ENCODE peak calls at places on chromosomes 5 and 9, in five cellular contexts. One of them, this sample, is unnamed.
A peak's percentile ranks its signal among the peaks of the same experiment; 100 is the strongest.

GRCh38 chr9:24614070-24614469 is 68.4 kb upstream of the IZUMO3 start:
- DNase-seq in MM.1S: peak; percentile 21
- DNase-seq in SJSA1: no peak
- DNase-seq in CD8-positive, alpha-beta memory T cell: no peak
- DNase-seq in cardiac muscle cell: no peak
- DNase-seq in this sample: no peak

GRCh38 chr9:95458666-95459065 is 58.1 kb downstream of the PTCH1 start:
- DNase-seq in MM.1S: no peak
- DNase-seq in SJSA1: peak; percentile 46
- DNase-seq in CD8-positive, alpha-beta memory T cell: no peak
- DNase-seq in cardiac muscle cell: no peak
- DNase-seq in this sample: no peak

GRCh38 chr5:10545084-10545483 is 18.8 kb upstream of the ANKRD33B start:
- DNase-seq in MM.1S: no peak
- DNase-seq in SJSA1: no peak
- DNase-seq in CD8-positive, alpha-beta memory T cell: no peak
- DNase-seq in cardiac muscle cell: no peak
- DNase-seq in this sample: no peak

GRCh38 chr9:127724012-127724411 is 8.1 kb downstream of the TTC16 start:
- DNase-seq in MM.1S: no peak
- DNase-seq in SJSA1: no peak
- DNase-seq in CD8-positive, alpha-beta memory T cell: no peak
- DNase-seq in cardiac muscle cell: no peak
- DNase-seq in this sample: no peak

GRCh38 chr5:179346401-179346800 is 1.1 kb upstream of the ADAMTS2 start:
- DNase-seq in MM.1S: no peak
- DNase-seq in SJSA1: no peak
- DNase-seq in CD8-positive, alpha-beta memory T cell: no peak
- DNase-seq in cardiac muscle cell: peak; percentile 28
- DNase-seq in this sample: no peak

GRCh38 chr5:133744030-133744645 is 131.8 kb upstream of the FSTL4 start:
- DNase-seq in MM.1S: no peak
- DNase-seq in SJSA1: no peak
- DNase-seq in CD8-positive, alpha-beta memory T cell: no peak
- DNase-seq in cardiac muscle cell: no peak
- DNase-seq in this sample: no peak

GRCh38 chr9:98832768-98833089 is 25.3 kb downstream of the GALNT12 start:
- DNase-seq in MM.1S: no peak
- DNase-seq in SJSA1: no peak
- DNase-seq in CD8-positive, alpha-beta memory T cell: no peak
- DNase-seq in cardiac muscle cell: no peak
- DNase-seq in this sample: no peak

GRCh38 chr5:761206-761771 is 23.2 kb downstream of the ZDHHC11B start:
- DNase-seq in MM.1S: no peak
- DNase-seq in SJSA1: no peak
- DNase-seq in CD8-positive, alpha-beta memory T cell: no peak
- DNase-seq in cardiac muscle cell: no peak
- DNase-seq in this sample: no peak

GRCh38 chr9:123929177-123929869 is 603 bp downstream of the DENND1A start:
- DNase-seq in MM.1S: peak; percentile 19
- DNase-seq in SJSA1: no peak
- DNase-seq in CD8-positive, alpha-beta memory T cell: peak; percentile 8
- DNase-seq in cardiac muscle cell: no peak
- DNase-seq in this sample: peak; percentile 3

GRCh38 chr9:89609426-89610006 is 4.7 kb downstream of the GADD45G start:
- DNase-seq in MM.1S: no peak
- DNase-seq in SJSA1: no peak
- DNase-seq in CD8-positive, alpha-beta memory T cell: no peak
- DNase-seq in cardiac muscle cell: no peak
- DNase-seq in this sample: no peak
- H3K27me3 ChIP-seq in MM.1S: peaks cover 27% of the 10 kb centered on the region
- H3K27me3 ChIP-seq in SJSA1: peaks cover 6% of the 10 kb centered on the region
- H3K27me3 ChIP-seq in CD8-positive, alpha-beta memory T cell: no peaks in the 10 kb centered on the region
- H3K27me3 ChIP-seq in cardiac muscle cell: no peaks in the 10 kb centered on the region
- H3K27me3 ChIP-seq in this sample: no peaks in the 10 kb centered on the region

GRCh38 chr5:159182691-159183090 is 26.7 kb downstream of the RNF145 start:
- DNase-seq in MM.1S: no peak
- DNase-seq in SJSA1: peak; percentile 93
- DNase-seq in CD8-positive, alpha-beta memory T cell: no peak
- DNase-seq in cardiac muscle cell: peak; percentile 76
- DNase-seq in this sample: no peak
- H3K4me1 ChIP-seq in MM.1S: no peaks in the 10 kb centered on the region
- H3K4me1 ChIP-seq in SJSA1: peaks cover 93% of the 10 kb centered on the region
- H3K4me1 ChIP-seq in CD8-positive, alpha-beta memory T cell: peaks cover 28% of the 10 kb centered on the region
- H3K4me1 ChIP-seq in cardiac muscle cell: no peaks in the 10 kb centered on the region
- H3K4me1 ChIP-seq in this sample: peaks cover 56% of the 10 kb centered on the region

DNA sequence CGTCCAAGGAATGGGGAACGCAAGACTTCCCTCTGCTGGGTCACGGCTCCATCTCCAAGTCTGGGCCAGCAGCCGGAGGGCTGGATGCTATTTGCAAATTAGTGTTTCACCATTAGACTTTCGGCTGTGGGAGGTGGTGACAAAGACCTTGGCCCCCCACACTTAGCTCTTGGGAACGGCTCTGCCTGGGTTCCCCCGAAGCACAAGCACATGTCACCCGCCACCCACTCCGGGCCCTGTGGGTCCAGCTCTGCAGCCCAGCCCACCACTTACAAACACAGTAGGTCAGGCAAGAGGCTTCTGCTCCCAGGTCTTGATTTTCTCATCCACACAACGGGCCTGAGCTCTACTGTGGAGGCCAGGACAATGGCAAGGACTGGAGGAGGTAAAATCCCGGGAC is 25.8 kb upstream of the TMEM250 start:
- DNase-seq in MM.1S: no peak
- DNase-seq in SJSA1: no peak
- DNase-seq in CD8-positive, alpha-beta memory T cell: no peak
- DNase-seq in cardiac muscle cell: no peak
- DNase-seq in this sample: no peak
- H3K27me3 ChIP-seq in MM.1S: peaks cover 96% of the 10 kb centered on the region
- H3K27me3 ChIP-seq in SJSA1: peaks cover 35% of the 10 kb centered on the region
- H3K27me3 ChIP-seq in CD8-positive, alpha-beta memory T cell: peaks cover 8% of the 10 kb centered on the region
- H3K27me3 ChIP-seq in cardiac muscle cell: no peaks in the 10 kb centered on the region
- H3K27me3 ChIP-seq in this sample: no peaks in the 10 kb centered on the region

DNA sequence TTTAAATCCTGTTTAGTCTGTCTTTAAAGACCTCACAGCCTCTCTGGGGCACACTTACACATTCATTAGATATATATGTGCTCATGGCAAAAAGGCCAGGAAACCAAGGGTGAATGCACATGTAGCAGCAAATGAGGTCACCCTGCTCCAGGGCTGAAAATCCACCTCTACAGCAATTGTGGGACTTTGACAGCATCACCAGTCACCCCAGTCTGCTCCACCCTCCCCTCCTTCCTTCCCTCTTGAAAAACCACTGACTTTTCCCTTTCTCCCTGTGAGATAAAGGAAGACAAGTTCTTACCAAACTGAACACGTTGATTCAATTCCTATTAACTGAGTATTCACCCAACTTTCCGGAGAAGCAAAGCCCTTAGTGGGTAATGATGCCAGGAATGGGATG is 15.2 kb upstream of the SH3RF2 start:
- DNase-seq in MM.1S: no peak
- DNase-seq in SJSA1: no peak
- DNase-seq in CD8-positive, alpha-beta memory T cell: no peak
- DNase-seq in cardiac muscle cell: no peak
- DNase-seq in this sample: no peak
- H3K4me1 ChIP-seq in MM.1S: no peaks in the 10 kb centered on the region
- H3K4me1 ChIP-seq in SJSA1: peaks cover 33% of the 10 kb centered on the region
- H3K4me1 ChIP-seq in CD8-positive, alpha-beta memory T cell: no peaks in the 10 kb centered on the region
- H3K4me1 ChIP-seq in cardiac muscle cell: peaks cover 22% of the 10 kb centered on the region
- H3K4me1 ChIP-seq in this sample: no peaks in the 10 kb centered on the region

GRCh38 chr9:21991039-21991959 is 2.9 kb downstream of the CDKN2A start:
- DNase-seq in MM.1S: no peak
- DNase-seq in SJSA1: peak; percentile 65
- DNase-seq in CD8-positive, alpha-beta memory T cell: no peak
- DNase-seq in cardiac muscle cell: no peak
- DNase-seq in this sample: no peak
- H3K27me3 ChIP-seq in MM.1S: no peaks in the 10 kb centered on the region
- H3K27me3 ChIP-seq in SJSA1: no peaks in the 10 kb centered on the region
- H3K27me3 ChIP-seq in CD8-positive, alpha-beta memory T cell: peaks cover 4% of the 10 kb centered on the region
- H3K27me3 ChIP-seq in cardiac muscle cell: peaks cover 100% of the 10 kb centered on the region
- H3K27me3 ChIP-seq in this sample: peaks cover 4% of the 10 kb centered on the region

DNA sequence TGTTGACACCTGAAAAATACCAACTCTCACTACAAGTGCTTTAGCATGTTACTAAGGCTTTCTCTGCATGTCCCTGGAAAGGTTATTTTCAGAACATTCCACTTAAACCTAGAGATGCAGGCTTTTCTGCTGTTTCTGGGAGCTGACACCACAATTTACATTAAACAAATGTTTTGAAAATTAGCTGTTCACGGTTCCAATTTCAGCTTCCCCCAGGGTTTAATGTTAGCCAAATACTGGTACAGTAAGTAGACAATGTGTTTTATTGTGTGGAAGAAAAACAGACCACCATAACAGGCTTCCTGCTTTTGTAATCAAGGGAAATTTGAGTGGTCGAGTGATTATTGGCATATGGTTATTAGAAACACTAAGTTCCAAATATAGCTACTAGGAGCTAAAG is 32.0 kb downstream of the MACROH2A1 start:
- DNase-seq in MM.1S: no peak
- DNase-seq in SJSA1: peak; percentile 15
- DNase-seq in CD8-positive, alpha-beta memory T cell: no peak
- DNase-seq in cardiac muscle cell: no peak
- DNase-seq in this sample: no peak
- H3K4me1 ChIP-seq in MM.1S: peaks cover 22% of the 10 kb centered on the region
- H3K4me1 ChIP-seq in SJSA1: peaks cover 16% of the 10 kb centered on the region
- H3K4me1 ChIP-seq in CD8-positive, alpha-beta memory T cell: no peaks in the 10 kb centered on the region
- H3K4me1 ChIP-seq in cardiac muscle cell: no peaks in the 10 kb centered on the region
- H3K4me1 ChIP-seq in this sample: no peaks in the 10 kb centered on the region

GRCh38 chr5:173247050-173247449 is 12.0 kb upstream of the NKX2-5 start:
- DNase-seq in MM.1S: no peak
- DNase-seq in SJSA1: no peak
- DNase-seq in CD8-positive, alpha-beta memory T cell: no peak
- DNase-seq in cardiac muscle cell: no peak
- DNase-seq in this sample: no peak
- H3K27me3 ChIP-seq in MM.1S: peaks cover 27% of the 10 kb centered on the region
- H3K27me3 ChIP-seq in SJSA1: peaks cover 69% of the 10 kb centered on the region
- H3K27me3 ChIP-seq in CD8-positive, alpha-beta memory T cell: peaks cover 32% of the 10 kb centered on the region
- H3K27me3 ChIP-seq in cardiac muscle cell: no peaks in the 10 kb centered on the region
- H3K27me3 ChIP-seq in this sample: peaks cover 43% of the 10 kb centered on the region

GRCh38 chr5:143412656-143413342 is 9.3 kb upstream of the NR3C1 start:
- DNase-seq in MM.1S: no peak
- DNase-seq in SJSA1: no peak
- DNase-seq in CD8-positive, alpha-beta memory T cell: no peak
- DNase-seq in cardiac muscle cell: no peak
- DNase-seq in this sample: no peak
- H3K4me1 ChIP-seq in MM.1S: peaks cover 20% of the 10 kb centered on the region
- H3K4me1 ChIP-seq in SJSA1: no peaks in the 10 kb centered on the region
- H3K4me1 ChIP-seq in CD8-positive, alpha-beta memory T cell: no peaks in the 10 kb centered on the region
- H3K4me1 ChIP-seq in cardiac muscle cell: no peaks in the 10 kb centered on the region
- H3K4me1 ChIP-seq in this sample: peaks cover 79% of the 10 kb centered on the region

GRCh38 chr9:1034271-1034670 is 15.9 kb upstream of the DMRT2 start:
- DNase-seq in MM.1S: no peak
- DNase-seq in SJSA1: no peak
- DNase-seq in CD8-positive, alpha-beta memory T cell: no peak
- DNase-seq in cardiac muscle cell: no peak
- DNase-seq in this sample: no peak

DNA sequence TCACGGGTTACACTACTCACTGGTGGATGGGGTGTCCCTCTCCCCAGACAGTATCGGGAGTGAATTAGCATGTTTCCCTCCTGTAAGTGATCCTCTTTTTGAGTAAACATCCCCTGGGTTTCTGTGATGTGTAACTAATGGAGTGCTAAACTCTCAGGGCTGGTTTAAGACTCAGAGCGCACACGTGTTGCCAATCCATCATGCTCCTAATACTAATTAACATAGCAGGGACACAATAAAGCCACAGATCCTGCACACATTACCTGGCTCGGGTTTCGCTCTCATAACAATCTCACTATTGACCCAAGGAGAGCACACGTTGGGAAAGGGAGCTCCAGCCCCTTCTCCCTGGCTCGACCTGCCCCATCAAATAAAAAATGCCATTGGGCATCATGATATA is 18.0 kb upstream of the DMRT2 start:
- DNase-seq in MM.1S: no peak
- DNase-seq in SJSA1: no peak
- DNase-seq in CD8-positive, alpha-beta memory T cell: no peak
- DNase-seq in cardiac muscle cell: no peak
- DNase-seq in this sample: no peak
- H3K27me3 ChIP-seq in MM.1S: no peaks in the 10 kb centered on the region
- H3K27me3 ChIP-seq in SJSA1: no peaks in the 10 kb centered on the region
- H3K27me3 ChIP-seq in CD8-positive, alpha-beta memory T cell: no peaks in the 10 kb centered on the region
- H3K27me3 ChIP-seq in cardiac muscle cell: peaks cover 11% of the 10 kb centered on the region
- H3K27me3 ChIP-seq in this sample: no peaks in the 10 kb centered on the region

This sample was measured in CD4-positive, alpha-beta memory T cell.